ENCODE peak calls at places on chromosomes 1 and 21, in seven cellular contexts. W is cardiac fibroblast; O is CD8-positive, alpha-beta memory T cell; L is retina; X is non-pigmented ciliary epithelial cell; B is ACHN; P is RPMI8226. S is an unnamed sample.

GRCh38 chr1:92854386-92854785 is 22.5 kb downstream of the RPL5 start:
- DNase-seq in P (peak; percentile 21), O (no peak), X (no peak), L (no peak), B (no peak), W (no peak), S (no peak)

GRCh38 chr1:243628476-243628907 is 221.6 kb downstream of the AKT3 start:
- DNase-seq in B (no peak), W (no peak), O (no peak), X (no peak), L (no peak), P (no peak), S (no peak)

GRCh38 chr21:41761211-41762181 is 5.4 kb downstream of the RIPK4 start:
- DNase-seq in P (no peak), O (no peak), L (no peak), W (peak; percentile 28), B (no peak), X (no peak), S (peak; percentile 10)

GRCh38 chr1:67542747-67543146 is 112.5 kb upstream of the SERBP1 start:
- DNase-seq in B (no peak), P (no peak), O (no peak), L (no peak), X (no peak), W (no peak), S (no peak)

GRCh38 chr1:59427155-59427554 is 130.3 kb downstream of the FGGY start:
- DNase-seq in O (no peak), P (no peak), B (peak; percentile 4), L (no peak), X (no peak), W (peak; percentile 9), S (no peak)

GRCh38 chr1:21852282-21853129 is 40.4 kb downstream of the LDLRAD2 start:
- DNase-seq in B (no peak), O (no peak), L (no peak), P (peak; percentile 88), X (no peak), W (no peak), S (no peak)

GRCh38 chr1:176220100-176220689 is 13.1 kb upstream of the COP1 start:
- DNase-seq in B (no peak), O (no peak), P (no peak), X (no peak), W (no peak), L (no peak), S (no peak)

GRCh38 chr1:237170149-237170548 is 128.2 kb downstream of the RYR2 start:
- DNase-seq in X (no peak), P (no peak), W (no peak), O (no peak), L (no peak), B (no peak), S (no peak)

GRCh38 chr1:32878637-32879041 is 7.7 kb upstream of the HPCA start:
- DNase-seq in L (peak; percentile 38), O (no peak), P (no peak), B (no peak), W (no peak), X (no peak), S (no peak)

GRCh38 chr21:32742470-32742869 is 14.7 kb upstream of the SYNJ1 start:
- DNase-seq in L (no peak), W (no peak), O (no peak), P (no peak), X (no peak), B (no peak), S (no peak)

GRCh38 chr1:226682841-226683800 is 56.0 kb downstream of the ITPKB start:
- DNase-seq in W (no peak), X (no peak), B (no peak), O (peak; percentile 47), L (no peak), P (no peak), S (no peak)

GRCh38 chr1:29428997-29429396 is 192.7 kb downstream of the PTPRU start:
- DNase-seq in P (no peak), L (no peak), O (no peak), B (no peak), W (no peak), X (no peak), S (no peak)